ENCODE peak calls at places on chromosomes 1 and 21, in seven cellular contexts. O is K562, T is H1, A is GM12878, Y is SK-N-SH, Q is HCT116, P is HepG2. B is an unnamed sample.

GRCh38 chr1:58290685-58291372 is 255.7 kb downstream of the OMA1 start:
- DNase-seq in O (no peak), T (peak; percentile 9), A (no peak), Y (no peak), Q (no peak), P (no peak), B (peak; percentile 17)

GRCh38 chr1:30143517-30143916 is 579.9 kb downstream of the MATN1 start:
- DNase-seq in O (no peak), T (no peak), A (no peak), Y (no peak), Q (no peak), P (no peak), B (no peak)

GRCh38 chr1:153357853-153358690 is at the start of gene S100A9:
- DNase-seq in O (no peak), T (no peak), A (no peak), Y (no peak), Q (no peak), P (no peak), B (no peak)

GRCh38 chr1:186530104-186530503 is 69.2 kb upstream of the PDC start:
- DNase-seq in O (no peak), T (no peak), A (no peak), Y (no peak), Q (no peak), P (no peak), B (no peak)

GRCh38 chr1:77796695-77797405 is 17.4 kb downstream of the MIGA1 start:
- DNase-seq in O (no peak), T (no peak), A (no peak), Y (no peak), Q (no peak), P (peak; percentile 40), B (peak; percentile 24)

GRCh38 chr1:225762002-225762441 is 15.6 kb upstream of the SRP9 start:
- DNase-seq in O (no peak), T (no peak), A (no peak), Y (no peak), Q (no peak), P (no peak), B (no peak)

GRCh38 chr1:247487057-247487456 is 29.2 kb upstream of the OR2B11 start:
- DNase-seq in O (peak; percentile 28), T (no peak), A (peak; percentile 28), Y (peak; percentile 35), Q (peak; percentile 26), P (peak; percentile 20), B (peak; percentile 51)

GRCh38 chr1:223088713-223089240 is 54.3 kb downstream of the TLR5 start:
- DNase-seq in O (no peak), T (no peak), A (no peak), Y (no peak), Q (no peak), P (peak; percentile 37), B (no peak)

GRCh38 chr1:159468321-159468720 is 28.8 kb downstream of the OR10J1 start:
- DNase-seq in O (no peak), T (no peak), A (no peak), Y (no peak), Q (no peak), P (no peak), B (no peak)

GRCh38 chr1:67239738-67240137 is 67.9 kb upstream of the IL12RB2 start:
- DNase-seq in O (no peak), T (no peak), A (peak; percentile 9), Y (no peak), Q (no peak), P (no peak), B (no peak)

GRCh38 chr21:43317959-43318358 is 109.0 kb downstream of the SIK1 start:
- DNase-seq in O (peak; percentile 41), T (no peak), A (no peak), Y (no peak), Q (no peak), P (no peak), B (no peak)

GRCh38 chr1:200296091-200296661 is 113.7 kb downstream of the ZNF281 start:
- DNase-seq in O (no peak), T (no peak), A (no peak), Y (no peak), Q (no peak), P (peak; percentile 84), B (peak; percentile 29)

GRCh38 chr1:81554534-81554933 is 246.2 kb upstream of the ADGRL2 start:
- DNase-seq in O (no peak), T (no peak), A (no peak), Y (no peak), Q (no peak), P (no peak), B (no peak)

GRCh38 chr1:62836856-62837540 is 53.1 kb downstream of the ATG4C start:
- DNase-seq in O (no peak), T (no peak), A (no peak), Y (no peak), Q (no peak), P (no peak), B (no peak)

GRCh38 chr1:1596493-1597274 is 3.3 kb downstream of the FNDC10 start:
- DNase-seq in O (no peak), T (no peak), A (no peak), Y (peak; percentile 49), Q (no peak), P (no peak), B (no peak)

GRCh38 chr1:162680419-162681126 is 48.3 kb downstream of the DDR2 start:
- DNase-seq in O (no peak), T (no peak), A (no peak), Y (no peak), Q (no peak), P (peak; percentile 23), B (no peak)

DNA sequence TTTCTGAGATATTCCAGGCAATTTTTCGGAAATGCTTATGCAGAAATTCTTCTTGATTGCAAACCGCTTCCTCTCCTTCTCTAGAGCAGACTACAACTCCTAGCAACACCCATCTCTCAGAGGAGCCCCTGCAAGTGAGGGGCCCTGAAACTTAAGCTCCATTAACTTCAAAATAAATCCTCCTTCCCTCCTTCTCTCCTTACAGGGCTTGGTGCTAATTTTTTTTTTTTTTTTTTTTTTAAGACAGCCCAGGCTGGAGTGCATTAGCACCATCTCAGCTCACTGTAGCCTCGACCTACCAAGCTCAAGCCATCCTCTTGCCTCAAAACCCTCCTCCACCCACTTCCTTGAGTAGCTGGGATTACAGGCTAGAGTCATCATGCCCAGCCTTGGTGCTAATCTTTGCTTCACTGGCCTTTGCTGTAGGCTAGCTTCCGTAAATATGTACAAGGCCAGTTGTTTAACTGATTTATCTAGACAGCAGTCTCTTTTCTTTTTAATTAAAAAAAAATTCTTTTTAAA is 30.2 kb upstream of the SFPQ start:
- DNase-seq in O (no peak), T (no peak), A (no peak), Y (no peak), Q (no peak), P (no peak), B (no peak)
- TF ChIP-seq JUND in O (no peak), T (no peak), A (no peak), Y (no peak), Q (no peak), P (no peak), B (no peak)

GRCh38 chr21:18529253-18529652 is 125.7 kb upstream of the TMPRSS15 start:
- DNase-seq in O (no peak), T (no peak), A (no peak), Y (no peak), Q (no peak), P (no peak), B (peak; percentile 19)
- TF ChIP-seq JUND in O (no peak), T (no peak), A (no peak), Y (no peak), Q (no peak), P (no peak), B (no peak)

GRCh38 chr21:34024382-34024693 is 49.0 kb upstream of the MRPS6 start:
- DNase-seq in O (no peak), T (no peak), A (no peak), Y (no peak), Q (no peak), P (no peak), B (no peak)

GRCh38 chr21:34020934-34021553 is 52.3 kb upstream of the MRPS6 start:
- DNase-seq in O (no peak), T (no peak), A (no peak), Y (no peak), Q (no peak), P (no peak), B (no peak)

GRCh38 chr21:34023691-34024381 is 49.5 kb upstream of the MRPS6 start:
- DNase-seq in O (no peak), T (no peak), A (no peak), Y (no peak), Q (no peak), P (no peak), B (no peak)

GRCh38 chr21:34021726-34022125 is 51.7 kb upstream of the MRPS6 start:
- DNase-seq in O (no peak), T (no peak), A (no peak), Y (no peak), Q (no peak), P (no peak), B (no peak)

GRCh38 chr21:34022557-34023335 is 50.6 kb upstream of the MRPS6 start:
- DNase-seq in O (no peak), T (no peak), A (no peak), Y (no peak), Q (no peak), P (no peak), B (no peak)
- TF ChIP-seq JUND in O (no peak), T (no peak), A (no peak), Y (no peak), Q (no peak), P (no peak), B (no peak)

GRCh38 chr1:217586586-217586985 is 44.3 kb downstream of the GPATCH2 start:
- DNase-seq in O (no peak), T (no peak), A (no peak), Y (no peak), Q (no peak), P (no peak), B (no peak)
- TF ChIP-seq JUND in O (no peak), T (no peak), A (no peak), Y (no peak), Q (no peak), P (no peak), B (no peak)

DNA sequence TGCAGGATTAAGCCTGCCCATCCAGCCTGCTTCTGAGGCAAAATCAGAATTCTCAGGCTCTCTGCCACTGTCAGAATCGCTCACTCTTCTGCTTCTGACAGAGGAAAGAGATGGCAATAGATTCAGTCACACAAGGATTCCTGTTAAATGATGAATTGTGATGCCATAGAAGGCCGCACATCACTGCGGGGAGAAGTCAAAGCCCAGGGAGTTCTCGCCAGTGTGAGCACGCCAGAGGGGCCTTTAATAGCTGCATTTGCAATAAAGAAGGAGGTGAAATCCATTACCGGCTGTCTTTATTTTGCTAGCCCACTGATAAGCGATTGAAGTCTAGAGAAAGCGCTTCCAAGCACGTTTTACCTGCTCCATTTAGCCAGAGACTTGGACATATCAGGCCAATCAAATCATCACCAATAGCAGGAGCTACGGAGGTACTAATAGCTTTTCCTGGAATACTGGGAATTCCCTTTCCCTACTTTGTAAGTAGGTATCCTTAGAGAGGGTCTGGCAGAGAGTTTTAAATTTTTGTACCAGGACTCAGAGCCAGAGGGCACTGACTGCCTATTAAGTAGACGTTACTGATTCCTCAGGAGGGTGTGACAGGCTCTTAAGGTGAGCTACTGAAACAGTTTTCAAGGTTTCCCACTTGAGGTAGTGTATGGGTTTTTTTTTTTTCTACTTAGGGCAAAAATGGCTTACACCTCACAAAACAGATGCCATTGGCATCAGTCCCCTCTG is 10.1 kb upstream of the TARBP1 start:
- DNase-seq in O (no peak), T (no peak), A (no peak), Y (no peak), Q (no peak), P (no peak), B (no peak)
- TF ChIP-seq JUND in O (no peak), T (no peak), A (no peak), Y (no peak), Q (no peak), P (no peak), B (no peak)